ENCODE peak calls at places on chromosomes 2 and 18, in five cellular contexts. One of them, this sample, is unnamed.
A peak's percentile ranks its signal among the peaks of the same experiment; 100 is the strongest.

GRCh38 chr2:14126846-14127245 is 505.7 kb upstream of the LRATD1 start:
- DNase-seq in C1 segment of cervical spinal cord: no peak
- DNase-seq in NCI-H524: no peak
- DNase-seq in IMR-90: no peak
- DNase-seq in cardiac fibroblast: no peak
- DNase-seq in this sample: no peak

GRCh38 chr18:48994044-48994651 is 43.4 kb upstream of the SMAD7 start:
- DNase-seq in C1 segment of cervical spinal cord: no peak
- DNase-seq in NCI-H524: no peak
- DNase-seq in IMR-90: peak; percentile 83
- DNase-seq in cardiac fibroblast: peak; percentile 78
- DNase-seq in this sample: no peak

GRCh38 chr2:174602741-174603140 is 5.1 kb upstream of the WIPF1 start:
- DNase-seq in C1 segment of cervical spinal cord: no peak
- DNase-seq in NCI-H524: no peak
- DNase-seq in IMR-90: no peak
- DNase-seq in cardiac fibroblast: no peak
- DNase-seq in this sample: no peak

GRCh38 chr18:35478520-35479435 is 19.0 kb downstream of the INO80C start:
- DNase-seq in C1 segment of cervical spinal cord: no peak
- DNase-seq in NCI-H524: no peak
- DNase-seq in IMR-90: peak; percentile 86
- DNase-seq in cardiac fibroblast: peak; percentile 47
- DNase-seq in this sample: no peak

GRCh38 chr2:113357071-113357470 is 78.3 kb upstream of the PAX8 start:
- DNase-seq in C1 segment of cervical spinal cord: no peak
- DNase-seq in NCI-H524: no peak
- DNase-seq in IMR-90: no peak
- DNase-seq in cardiac fibroblast: no peak
- DNase-seq in this sample: no peak

GRCh38 chr2:66443977-66444855 is 9.3 kb downstream of the MEIS1 start:
- DNase-seq in C1 segment of cervical spinal cord: no peak
- DNase-seq in NCI-H524: no peak
- DNase-seq in IMR-90: peak; percentile 74
- DNase-seq in cardiac fibroblast: peak; percentile 53
- DNase-seq in this sample: no peak

GRCh38 chr18:12287684-12288405 is 20.2 kb upstream of the TUBB6 start:
- DNase-seq in C1 segment of cervical spinal cord: no peak
- DNase-seq in NCI-H524: peak; percentile 51
- DNase-seq in IMR-90: peak; percentile 95
- DNase-seq in cardiac fibroblast: peak; percentile 81
- DNase-seq in this sample: no peak

GRCh38 chr2:226358688-226359087 is 440.9 kb downstream of the IRS1 start:
- DNase-seq in C1 segment of cervical spinal cord: no peak
- DNase-seq in NCI-H524: no peak
- DNase-seq in IMR-90: no peak
- DNase-seq in cardiac fibroblast: no peak
- DNase-seq in this sample: no peak

GRCh38 chr2:260507-261161 is 3.2 kb downstream of the SH3YL1 start:
- DNase-seq in C1 segment of cervical spinal cord: no peak
- DNase-seq in NCI-H524: no peak
- DNase-seq in IMR-90: peak; percentile 86
- DNase-seq in cardiac fibroblast: no peak
- DNase-seq in this sample: no peak

GRCh38 chr2:240435457-240435954 is at the start of gene GPC1:
- DNase-seq in C1 segment of cervical spinal cord: no peak
- DNase-seq in NCI-H524: peak; percentile 67
- DNase-seq in IMR-90: peak; percentile 76
- DNase-seq in cardiac fibroblast: peak; percentile 90
- DNase-seq in this sample: peak; percentile 86

GRCh38 chr2:229695971-229696370 is 18.4 kb downstream of the DNER start:
- DNase-seq in C1 segment of cervical spinal cord: no peak
- DNase-seq in NCI-H524: peak; percentile 11
- DNase-seq in IMR-90: no peak
- DNase-seq in cardiac fibroblast: no peak
- DNase-seq in this sample: no peak

GRCh38 chr18:74172697-74173433 is 24.5 kb downstream of the TIMM21 start:
- DNase-seq in C1 segment of cervical spinal cord: no peak
- DNase-seq in NCI-H524: peak; percentile 8
- DNase-seq in IMR-90: no peak
- DNase-seq in cardiac fibroblast: no peak
- DNase-seq in this sample: no peak

GRCh38 chr2:30255466-30256408 is 24.4 kb downstream of the LBH start:
- DNase-seq in C1 segment of cervical spinal cord: no peak
- DNase-seq in NCI-H524: peak; percentile 97
- DNase-seq in IMR-90: no peak
- DNase-seq in cardiac fibroblast: no peak
- DNase-seq in this sample: no peak

GRCh38 chr2:174013310-174013751 is 48.2 kb upstream of the SP3 start:
- DNase-seq in C1 segment of cervical spinal cord: no peak
- DNase-seq in NCI-H524: no peak
- DNase-seq in IMR-90: no peak
- DNase-seq in cardiac fibroblast: peak; percentile 80
- DNase-seq in this sample: no peak

GRCh38 chr18:13563390-13563805 is 163.0 kb downstream of the FAM210A start:
- DNase-seq in C1 segment of cervical spinal cord: no peak
- DNase-seq in NCI-H524: peak; percentile 85
- DNase-seq in IMR-90: no peak
- DNase-seq in cardiac fibroblast: no peak
- DNase-seq in this sample: no peak

GRCh38 chr2:72147303-72147970 is at the start of gene CYP26B1:
- DNase-seq in C1 segment of cervical spinal cord: no peak
- DNase-seq in NCI-H524: peak; percentile 36
- DNase-seq in IMR-90: no peak
- DNase-seq in cardiac fibroblast: no peak
- DNase-seq in this sample: no peak

GRCh38 chr2:27664245-27664574 is 521 bp downstream of the SLC4A1AP start:
- DNase-seq in C1 segment of cervical spinal cord: no peak
- DNase-seq in NCI-H524: no peak
- DNase-seq in IMR-90: no peak
- DNase-seq in cardiac fibroblast: no peak
- DNase-seq in this sample: peak; percentile 7

GRCh38 chr2:232646726-232647125 is 13.3 kb downstream of the EFHD1 start:
- DNase-seq in C1 segment of cervical spinal cord: no peak
- DNase-seq in NCI-H524: no peak
- DNase-seq in IMR-90: no peak
- DNase-seq in cardiac fibroblast: no peak
- DNase-seq in this sample: no peak

GRCh38 chr2:152189622-152190495 is 14.3 kb upstream of the STAM2 start:
- DNase-seq in C1 segment of cervical spinal cord: no peak
- DNase-seq in NCI-H524: peak; percentile 54
- DNase-seq in IMR-90: peak; percentile 77
- DNase-seq in cardiac fibroblast: peak; percentile 86
- DNase-seq in this sample: peak; percentile 67

This sample was measured in RPMI8226.